ENCODE peak calls at places on chromosome 19, in six cellular contexts. M is NCI-H2081; F is activated naive CD4-positive, alpha-beta T cell treated with Interleukin-2 at 50 U/mL for 16 hours; H is left cardiac atrium; X is stimulated activated CD8-positive, alpha-beta memory T cell treated with anti-CD3 and anti-CD28 coated beads, Interleukin-4, amount 100 ng/mL, for 1 hour; I is effector CD8-positive, alpha-beta T cell. W is an unnamed sample.

GRCh38 chr19:6536138-6536671 is 5.4 kb downstream of the TNFSF9 start:
- DNase-seq in M (peak), F (peak), H (peak), X (peak), I (peak), W (no peak)

GRCh38 chr19:13996928-13997636 is 9.0 kb downstream of the RFX1 start:
- DNase-seq in M (no peak), F (no peak), H (no peak), X (no peak), I (no peak), W (no peak)

GRCh38 chr19:13557756-13558398 is 51.6 kb upstream of the CACNA1A start:
- DNase-seq in M (no peak), F (no peak), H (no peak), X (no peak), I (no peak), W (no peak)

GRCh38 chr19:1222394-1222793 is 15.4 kb downstream of the CBARP start:
- DNase-seq in M (no peak), F (no peak), H (no peak), X (no peak), I (no peak), W (no peak)

GRCh38 chr19:43078311-43078710 is 4.2 kb downstream of the PSG2 start:
- DNase-seq in M (no peak), F (no peak), H (no peak), X (no peak), I (no peak), W (no peak)

GRCh38 chr19:41265376-41266153 is 1.4 kb downstream of the HNRNPUL1 start:
- DNase-seq in M (no peak), F (peak), H (no peak), X (no peak), I (no peak), W (no peak)

GRCh38 chr19:34310494-34310981 is 54.5 kb upstream of the GPI start:
- DNase-seq in M (peak), F (no peak), H (no peak), X (no peak), I (no peak), W (peak)

GRCh38 chr19:9485140-9485539 is 13.3 kb downstream of the ZNF560 start:
- DNase-seq in M (no peak), F (no peak), H (no peak), X (no peak), I (no peak), W (no peak)

GRCh38 chr19:34962281-34962944 is 1.6 kb downstream of the ZNF792 start:
- DNase-seq in M (no peak), F (no peak), H (peak), X (no peak), I (no peak), W (peak)

GRCh38 chr19:36528921-36529518 is 949 bp upstream of the ZNF260 start:
- DNase-seq in M (no peak), F (peak), H (no peak), X (no peak), I (no peak), W (no peak)

GRCh38 chr19:47729468-47729798 is 15.9 kb upstream of the NOP53 start:
- DNase-seq in M (no peak), F (no peak), H (peak), X (no peak), I (no peak), W (no peak)

GRCh38 chr19:48617146-48617937 is 1.6 kb downstream of the RPL18 start:
- DNase-seq in M (no peak), F (no peak), H (no peak), X (no peak), I (no peak), W (no peak)

GRCh38 chr19:48635263-48635965 is 1.8 kb downstream of the DBP start:
- DNase-seq in M (peak), F (peak), H (peak), X (peak), I (peak), W (peak)

GRCh38 chr19:9431475-9431874 is 3.9 kb downstream of the ZNF266 start:
- DNase-seq in M (peak), F (peak), H (no peak), X (peak), I (peak), W (no peak)

GRCh38 chr19:48745208-48745995 is 1.3 kb downstream of the IZUMO1 start:
- DNase-seq in M (peak), F (peak), H (peak), X (no peak), I (peak), W (peak)

GRCh38 chr19:37654525-37654832 is 786 bp downstream of the ZFP30 start:
- DNase-seq in M (no peak), F (no peak), H (no peak), X (no peak), I (no peak), W (no peak)

W was measured in DMS153.